ENCODE peak calls at places on chromosomes 7 and 10, in eight cellular contexts. V is Calu3, C is posterior vena cava, U is islet precursor cell, P is GM12864, H is mesenchymal stem cell, W is HCT116, F is NCI-H2081. A is an unnamed sample.

GRCh38 chr7:90250601-90251303 is 5.8 kb downstream of the CFAP69 start:
- DNase-seq in V (no peak), H (no peak), C (no peak), U (no peak), W (no peak), F (peak; percentile 23), P (no peak), A (no peak)

GRCh38 chr10:23338155-23338828 is 6.3 kb downstream of the C10orf67 start:
- DNase-seq in V (peak; percentile 69), H (peak; percentile 68), F (no peak), W (peak; percentile 27), U (peak; percentile 76), P (no peak), C (no peak), A (peak; percentile 27)

GRCh38 chr10:95315509-95315908 is 24.7 kb upstream of the PDLIM1 start:
- DNase-seq in U (no peak), W (no peak), P (no peak), C (no peak), V (no peak), H (no peak), F (no peak), A (no peak)

GRCh38 chr7:94041529-94041928 is 37.4 kb upstream of the BET1 start:
- DNase-seq in V (no peak), F (no peak), U (no peak), P (no peak), C (no peak), H (peak; percentile 53), W (no peak), A (no peak)

GRCh38 chr7:114109299-114109698 is 190.5 kb upstream of the PPP1R3A start:
- DNase-seq in C (no peak), W (no peak), P (no peak), U (no peak), H (no peak), F (no peak), V (no peak), A (no peak)

GRCh38 chr7:8155836-8156235 is 106.1 kb downstream of the ICA1 start:
- DNase-seq in W (no peak), C (no peak), V (no peak), P (no peak), U (no peak), H (no peak), F (peak; percentile 58), A (no peak)

GRCh38 chr7:69825031-69825681 is 226.9 kb downstream of the AUTS2 start:
- DNase-seq in V (no peak), H (no peak), F (peak; percentile 62), C (no peak), P (no peak), U (no peak), W (no peak), A (no peak)

GRCh38 chr10:77328272-77328816 is 309.3 kb downstream of the KCNMA1 start:
- DNase-seq in P (no peak), C (no peak), F (no peak), W (no peak), U (peak; percentile 70), H (peak; percentile 46), V (peak; percentile 72), A (no peak)